ENCODE peak calls at places on chromosomes 1 and 21, in six cellular contexts. S is H4, D is NCI-H345, Y is OCI-LY7, X is AG20443, E is Peyer's patch. T is an unnamed sample.

GRCh38 chr1:30083800-30084464 is 639.5 kb downstream of the MATN1 start:
- DNase-seq in S (peak), E (no peak), Y (no peak), D (no peak), X (peak), T (no peak)

GRCh38 chr1:113046569-113046968 is 26.4 kb upstream of the LRIG2 start:
- DNase-seq in S (no peak), E (no peak), Y (no peak), D (no peak), X (no peak), T (no peak)

GRCh38 chr1:228283043-228283371 is 75.2 kb downstream of the OBSCN start:
- DNase-seq in E (no peak), X (no peak), D (no peak), Y (no peak), S (no peak), T (no peak)

GRCh38 chr1:235409045-235409820 is 42.0 kb downstream of the TBCE start:
- DNase-seq in D (no peak), Y (no peak), S (no peak), E (no peak), X (no peak), T (no peak)

GRCh38 chr1:111639602-111640198 is 20.1 kb downstream of the RAP1A start:
- DNase-seq in D (no peak), E (no peak), S (no peak), Y (no peak), X (no peak), T (no peak)

GRCh38 chr1:2050793-2051682 is 827 bp downstream of the PRKCZ start:
- DNase-seq in X (no peak), D (no peak), Y (no peak), E (no peak), S (no peak), T (no peak)

GRCh38 chr21:25818156-25818950 is 83.6 kb downstream of the GABPA start:
- DNase-seq in Y (no peak), D (no peak), X (no peak), E (no peak), S (no peak), T (no peak)

GRCh38 chr1:202968351-202968750 is 1.3 kb upstream of the CYB5R1 start:
- DNase-seq in S (no peak), D (no peak), E (no peak), X (no peak), Y (no peak), T (no peak)

GRCh38 chr1:201649776-201650607 is 111.1 kb downstream of the NAV1 start:
- DNase-seq in E (no peak), X (peak), S (peak), Y (no peak), D (peak), T (peak)

GRCh38 chr21:38680401-38680800 is 125.3 kb upstream of the ETS2 start:
- DNase-seq in Y (no peak), D (no peak), X (no peak), E (no peak), S (no peak), T (no peak)

GRCh38 chr1:51636765-51637522 is 20.1 kb downstream of the OSBPL9 start:
- DNase-seq in D (no peak), E (no peak), X (peak), S (peak), Y (no peak), T (no peak)

GRCh38 chr1:56939209-56939608 is 26.6 kb downstream of the C8B start:
- DNase-seq in D (no peak), E (no peak), X (no peak), S (no peak), Y (no peak), T (no peak)

GRCh38 chr1:233544304-233544703 is 69.6 kb upstream of the KCNK1 start:
- DNase-seq in X (no peak), D (no peak), S (no peak), Y (no peak), E (no peak), T (no peak)

GRCh38 chr1:201322653-201323510 is 39.6 kb downstream of the PKP1 start:
- DNase-seq in Y (no peak), E (no peak), S (no peak), D (no peak), X (no peak), T (no peak)

GRCh38 chr1:7493711-7494110 is 277.4 kb upstream of the VAMP3 start:
- DNase-seq in E (no peak), Y (no peak), S (no peak), D (peak), X (no peak), T (no peak)

GRCh38 chr1:4227986-4228385 is 327.9 kb upstream of the C1orf174 start:
- DNase-seq in Y (no peak), D (no peak), E (no peak), X (no peak), S (peak), T (no peak)

GRCh38 chr1:71414229-71414628 is 333.4 kb upstream of the ZRANB2 start:
- DNase-seq in S (no peak), D (peak), E (no peak), X (no peak), Y (no peak), T (no peak)

GRCh38 chr1:9753121-9753531 is 70.6 kb downstream of the CLSTN1 start:
- DNase-seq in X (peak), E (no peak), S (peak), D (no peak), Y (no peak), T (no peak)